ENCODE peak calls at places on chromosomes 5 and 9, in seven cellular contexts. One of them, this sample, is unnamed.

GRCh38 chr5:32713396-32714381 is 2.6 kb downstream of the NPR3 start:
- DNase-seq in IMR-90: peak
- DNase-seq in omental fat pad: no peak
- DNase-seq in SW480: no peak
- DNase-seq in stimulated activated CD8-positive, alpha-beta memory T cell treated with anti-CD3 and anti-CD28 coated beads, Interleukin-7, amount 100 ng/mL, for 1 hour: no peak
- DNase-seq in glutamatergic neuron: peak
- DNase-seq in RKO: no peak
- DNase-seq in this sample: no peak

GRCh38 chr9:130186839-130187522 is 14.8 kb downstream of the NCS1 start:
- DNase-seq in IMR-90: peak
- DNase-seq in omental fat pad: no peak
- DNase-seq in SW480: peak
- DNase-seq in stimulated activated CD8-positive, alpha-beta memory T cell treated with anti-CD3 and anti-CD28 coated beads, Interleukin-7, amount 100 ng/mL, for 1 hour: no peak
- DNase-seq in glutamatergic neuron: peak
- DNase-seq in RKO: peak
- DNase-seq in this sample: peak

GRCh38 chr9:136528716-136529341 is 17.0 kb downstream of the NOTCH1 start:
- DNase-seq in IMR-90: no peak
- DNase-seq in omental fat pad: no peak
- DNase-seq in SW480: no peak
- DNase-seq in stimulated activated CD8-positive, alpha-beta memory T cell treated with anti-CD3 and anti-CD28 coated beads, Interleukin-7, amount 100 ng/mL, for 1 hour: no peak
- DNase-seq in glutamatergic neuron: no peak
- DNase-seq in RKO: no peak
- DNase-seq in this sample: no peak

GRCh38 chr5:31598640-31599611 is 40.0 kb upstream of the PDZD2 start:
- DNase-seq in IMR-90: no peak
- DNase-seq in omental fat pad: no peak
- DNase-seq in SW480: no peak
- DNase-seq in stimulated activated CD8-positive, alpha-beta memory T cell treated with anti-CD3 and anti-CD28 coated beads, Interleukin-7, amount 100 ng/mL, for 1 hour: no peak
- DNase-seq in glutamatergic neuron: no peak
- DNase-seq in RKO: no peak
- DNase-seq in this sample: no peak

GRCh38 chr5:63049935-63050334 is 471.3 kb downstream of the LRRC70 start:
- DNase-seq in IMR-90: no peak
- DNase-seq in omental fat pad: no peak
- DNase-seq in SW480: no peak
- DNase-seq in stimulated activated CD8-positive, alpha-beta memory T cell treated with anti-CD3 and anti-CD28 coated beads, Interleukin-7, amount 100 ng/mL, for 1 hour: no peak
- DNase-seq in glutamatergic neuron: no peak
- DNase-seq in RKO: no peak
- DNase-seq in this sample: no peak

GRCh38 chr9:126499005-126499910 is 114.5 kb upstream of the LMX1B start:
- DNase-seq in IMR-90: peak
- DNase-seq in omental fat pad: no peak
- DNase-seq in SW480: peak
- DNase-seq in stimulated activated CD8-positive, alpha-beta memory T cell treated with anti-CD3 and anti-CD28 coated beads, Interleukin-7, amount 100 ng/mL, for 1 hour: no peak
- DNase-seq in glutamatergic neuron: peak
- DNase-seq in RKO: peak
- DNase-seq in this sample: peak

GRCh38 chr9:130426883-130427282 is 17.9 kb upstream of the ASS1 start:
- DNase-seq in IMR-90: peak
- DNase-seq in omental fat pad: no peak
- DNase-seq in SW480: no peak
- DNase-seq in stimulated activated CD8-positive, alpha-beta memory T cell treated with anti-CD3 and anti-CD28 coated beads, Interleukin-7, amount 100 ng/mL, for 1 hour: no peak
- DNase-seq in glutamatergic neuron: peak
- DNase-seq in RKO: no peak
- DNase-seq in this sample: no peak

GRCh38 chr9:79371948-79372555 is 199.7 kb upstream of the TLE4 start:
- DNase-seq in IMR-90: peak
- DNase-seq in omental fat pad: no peak
- DNase-seq in SW480: no peak
- DNase-seq in stimulated activated CD8-positive, alpha-beta memory T cell treated with anti-CD3 and anti-CD28 coated beads, Interleukin-7, amount 100 ng/mL, for 1 hour: no peak
- DNase-seq in glutamatergic neuron: no peak
- DNase-seq in RKO: no peak
- DNase-seq in this sample: no peak

GRCh38 chr9:34124923-34125322 is 1.6 kb downstream of the DCAF12 start:
- DNase-seq in IMR-90: no peak
- DNase-seq in omental fat pad: no peak
- DNase-seq in SW480: no peak
- DNase-seq in stimulated activated CD8-positive, alpha-beta memory T cell treated with anti-CD3 and anti-CD28 coated beads, Interleukin-7, amount 100 ng/mL, for 1 hour: no peak
- DNase-seq in glutamatergic neuron: no peak
- DNase-seq in RKO: peak
- DNase-seq in this sample: peak

GRCh38 chr9:123756484-123757106 is 173.3 kb downstream of the DENND1A start:
- DNase-seq in IMR-90: no peak
- DNase-seq in omental fat pad: no peak
- DNase-seq in SW480: no peak
- DNase-seq in stimulated activated CD8-positive, alpha-beta memory T cell treated with anti-CD3 and anti-CD28 coated beads, Interleukin-7, amount 100 ng/mL, for 1 hour: no peak
- DNase-seq in glutamatergic neuron: no peak
- DNase-seq in RKO: no peak
- DNase-seq in this sample: no peak

GRCh38 chr5:131393498-131393968 is 129.7 kb downstream of the CDC42SE2 start:
- DNase-seq in IMR-90: no peak
- DNase-seq in omental fat pad: no peak
- DNase-seq in SW480: no peak
- DNase-seq in stimulated activated CD8-positive, alpha-beta memory T cell treated with anti-CD3 and anti-CD28 coated beads, Interleukin-7, amount 100 ng/mL, for 1 hour: no peak
- DNase-seq in glutamatergic neuron: no peak
- DNase-seq in RKO: no peak
- DNase-seq in this sample: no peak

GRCh38 chr5:172299916-172300439 is 16.4 kb upstream of the UBTD2 start:
- DNase-seq in IMR-90: peak
- DNase-seq in omental fat pad: no peak
- DNase-seq in SW480: no peak
- DNase-seq in stimulated activated CD8-positive, alpha-beta memory T cell treated with anti-CD3 and anti-CD28 coated beads, Interleukin-7, amount 100 ng/mL, for 1 hour: no peak
- DNase-seq in glutamatergic neuron: no peak
- DNase-seq in RKO: no peak
- DNase-seq in this sample: no peak

GRCh38 chr9:89154651-89155336 is 23.8 kb downstream of the SHC3 start:
- DNase-seq in IMR-90: peak
- DNase-seq in omental fat pad: no peak
- DNase-seq in SW480: peak
- DNase-seq in stimulated activated CD8-positive, alpha-beta memory T cell treated with anti-CD3 and anti-CD28 coated beads, Interleukin-7, amount 100 ng/mL, for 1 hour: no peak
- DNase-seq in glutamatergic neuron: no peak
- DNase-seq in RKO: peak
- DNase-seq in this sample: no peak

This sample was measured in HT-29.